ENCODE peak calls at places on chromosomes 16 and 17, in six cellular contexts. O is stomach; B is tibial artery; A is AG20443; Q is NK-92 treated with Interleukin-12 subunit alpha and Interleukin-12 subunit beta, amount 100 ng/mL, for 24 hours; V is NCI-H510A. M is an unnamed sample.

GRCh38 chr17:64661981-64662773 is at the start of gene SMURF2:
- DNase-seq in O (peak; percentile 84), Q (peak; percentile 74), B (peak; percentile 87), A (peak; percentile 93), V (peak; percentile 49), M (peak; percentile 98)

GRCh38 chr16:9957002-9957401 is 225.2 kb downstream of the GRIN2A start:
- DNase-seq in Q (no peak), A (no peak), O (no peak), B (no peak), V (no peak), M (no peak)

GRCh38 chr17:28882154-28882895 is 15.2 kb downstream of the FLOT2 start:
- DNase-seq in Q (no peak), B (no peak), O (no peak), V (no peak), A (no peak), M (no peak)

GRCh38 chr16:716250-716607 is 1.3 kb downstream of the METRN start:
- DNase-seq in Q (no peak), A (peak; percentile 57), O (peak; percentile 48), B (no peak), V (no peak), M (no peak)

GRCh38 chr17:77437017-77437416 is 296.2 kb downstream of the SEC14L1 start:
- DNase-seq in Q (no peak), B (peak; percentile 77), V (peak; percentile 52), O (no peak), A (peak; percentile 49), M (peak; percentile 43)

GRCh38 chr17:68057531-68057952 is 22.0 kb downstream of the KPNA2 start:
- DNase-seq in A (peak; percentile 31), B (no peak), O (peak; percentile 31), V (no peak), Q (no peak), M (peak; percentile 30)

GRCh38 chr17:41666336-41666680 is 22.4 kb upstream of the EIF1 start:
- DNase-seq in O (no peak), B (no peak), Q (peak; percentile 74), A (no peak), V (peak; percentile 54), M (peak; percentile 85)

GRCh38 chr17:82230627-82231311 is 1.9 kb downstream of the SLC16A3 start:
- DNase-seq in B (peak; percentile 94), Q (no peak), A (peak; percentile 93), V (no peak), O (peak; percentile 88), M (peak; percentile 85)

GRCh38 chr17:10460062-10460461 is 9.3 kb downstream of the MYH4 start:
- DNase-seq in B (no peak), O (no peak), Q (no peak), A (no peak), V (no peak), M (no peak)